ENCODE peak calls at places on chromosomes 2 and 18, in four cellular contexts. Y is HepG2, D is K562, G is GM12878. E is an unnamed sample.

GRCh38 chr2:65604246-65604645 is 171.8 kb upstream of the SPRED2 start:
- DNase-seq in D (no peak), Y (no peak), G (no peak), E (no peak)

GRCh38 chr2:220469201-220469600 is 841.8 kb downstream of the SLC4A3 start:
- DNase-seq in Y (no peak), D (no peak), G (no peak), E (no peak)

GRCh38 chr2:142323206-142323605 is 192.4 kb upstream of the LRP1B start:
- DNase-seq in D (no peak), G (no peak), Y (no peak), E (no peak)

GRCh38 chr18:70021498-70021897 is 73.8 kb upstream of the CD226 start:
- DNase-seq in G (no peak), D (no peak), Y (no peak), E (no peak)

GRCh38 chr2:226835420-226835795 is 446 bp upstream of the RHBDD1 start:
- DNase-seq in Y (no peak), G (no peak), D (peak), E (peak)

GRCh38 chr2:157312866-157313486 is 12.6 kb downstream of the ERMN start:
- DNase-seq in D (no peak), Y (no peak), G (no peak), E (no peak)

GRCh38 chr2:40554665-40555294 is 102.9 kb upstream of the SLC8A1 start:
- DNase-seq in Y (peak), G (peak), D (peak), E (peak)

GRCh38 chr2:240452471-240453256 is 17.2 kb downstream of the GPC1 start:
- DNase-seq in G (no peak), D (peak), Y (peak), E (peak)

GRCh38 chr2:119756837-119757236 is 2.9 kb upstream of the PTPN4 start:
- DNase-seq in G (no peak), D (peak), Y (peak), E (no peak)

GRCh38 chr18:58267493-58267892 is 223.5 kb downstream of the NEDD4L start:
- DNase-seq in D (no peak), G (no peak), Y (no peak), E (no peak)

GRCh38 chr2:54404270-54404669 is 51.9 kb upstream of the SPTBN1 start:
- DNase-seq in D (no peak), Y (no peak), G (no peak), E (no peak)

GRCh38 chr2:64354857-64355680 is 98.9 kb upstream of the LGALSL start:
- DNase-seq in G (no peak), D (peak), Y (no peak), E (no peak)

GRCh38 chr2:231570903-231571302 is 21.8 kb upstream of the TEX44 start:
- DNase-seq in D (peak), G (no peak), Y (no peak), E (no peak)

GRCh38 chr2:24850944-24851343 is 57.7 kb downstream of the CENPO start:
- DNase-seq in D (no peak), Y (no peak), G (no peak), E (no peak)

GRCh38 chr2:223026357-223027110 is 25.5 kb upstream of the KCNE4 start:
- DNase-seq in D (peak), Y (no peak), G (no peak), E (no peak)

GRCh38 chr2:71747573-71747972 is 294.2 kb downstream of the DYSF start:
- DNase-seq in G (no peak), Y (no peak), D (no peak), E (no peak)

GRCh38 chr2:134912406-134912805 is 6.2 kb upstream of the CCNT2 start:
- DNase-seq in Y (no peak), G (no peak), D (no peak), E (no peak)

GRCh38 chr2:201347154-201347553 is 10.0 kb downstream of the FLACC1 start:
- DNase-seq in Y (no peak), D (peak), G (no peak), E (no peak)

GRCh38 chr2:61789807-61790602 is 63.9 kb downstream of the FAM161A start:
- DNase-seq in Y (no peak), D (no peak), G (no peak), E (no peak)

GRCh38 chr18:7370812-7371211 is 139.9 kb downstream of the LRRC30 start:
- DNase-seq in Y (no peak), D (no peak), G (no peak), E (no peak)

GRCh38 chr2:85767803-85768665 is 14.2 kb downstream of the ATOH8 start:
- DNase-seq in D (no peak), G (no peak), Y (no peak), E (no peak)

GRCh38 chr18:57107141-57107832 is 39.6 kb upstream of the BOD1L2 start:
- DNase-seq in G (no peak), Y (peak), D (peak), E (no peak)

GRCh38 chr2:157420771-157421323 is 23.0 kb downstream of the CYTIP start:
- DNase-seq in G (no peak), D (no peak), Y (no peak), E (no peak)

GRCh38 chr2:167048829-167049228 is 160.5 kb downstream of the XIRP2 start:
- DNase-seq in Y (no peak), G (no peak), D (no peak), E (no peak)

GRCh38 chr18:23207191-23207955 is 72.1 kb downstream of the CABLES1 start:
- DNase-seq in D (peak), G (no peak), Y (peak), E (no peak)

GRCh38 chr2:98692090-98692991 is 38.6 kb downstream of the MGAT4A start:
- DNase-seq in Y (no peak), D (no peak), G (no peak), E (no peak)

GRCh38 chr2:161722547-161723503 is 98.6 kb downstream of the SLC4A10 start:
- DNase-seq in Y (no peak), G (no peak), D (no peak), E (no peak)

GRCh38 chr2:159617651-159618050 is 1.3 kb upstream of the BAZ2B start:
- DNase-seq in D (peak), Y (no peak), G (no peak), E (no peak)

GRCh38 chr2:9578475-9579235 is 23.0 kb upstream of the ADAM17 start:
- DNase-seq in D (no peak), Y (peak), G (no peak), E (no peak)

GRCh38 chr2:199804831-199805230 is 46.2 kb downstream of the FTCDNL1 start:
- DNase-seq in D (no peak), Y (no peak), G (no peak), E (no peak)
- TF ChIP-seq TCF7 in D (no peak), Y (no peak), G (no peak), E (no peak)

DNA sequence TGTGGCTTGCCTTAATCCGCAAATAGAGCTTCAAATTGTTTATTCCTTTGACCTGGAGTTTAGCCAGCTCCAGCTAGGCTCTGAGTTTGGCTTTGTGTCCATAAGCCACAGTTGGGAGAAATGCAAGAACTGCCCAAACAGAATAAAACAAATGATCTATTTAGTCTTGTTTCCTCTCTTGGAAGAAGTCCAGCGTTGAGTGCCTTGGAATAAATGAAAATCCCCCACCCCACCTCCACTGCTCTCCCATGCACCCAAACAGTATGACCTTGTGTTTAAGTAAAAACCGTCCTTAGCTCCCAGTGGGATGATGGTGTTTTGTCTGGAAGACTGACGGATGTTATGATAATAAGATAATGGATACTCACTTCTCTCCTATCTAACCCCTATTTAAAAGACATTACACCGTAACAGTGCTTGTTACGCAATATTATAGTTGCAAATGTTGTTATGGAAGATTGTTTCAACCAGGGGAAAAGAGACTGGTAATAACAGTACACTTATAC is 3.2 kb upstream of the SERPINE2 start:
- DNase-seq in Y (no peak), G (no peak), D (no peak), E (no peak)
- TF ChIP-seq ETV6 in Y (no peak), G (no peak), D (no peak), E (no peak)

GRCh38 chr2:21052044-21052443 is 8.2 kb upstream of the APOB start:
- DNase-seq in D (no peak), Y (peak), G (no peak), E (no peak)
- TF ChIP-seq TCF7 in D (no peak), Y (no peak), G (no peak), E (no peak)

GRCh38 chr2:12432985-12433640 is 283.6 kb upstream of the TRIB2 start:
- DNase-seq in D (no peak), Y (no peak), G (no peak), E (no peak)

GRCh38 chr2:12437144-12437543 is 279.6 kb upstream of the TRIB2 start:
- DNase-seq in D (no peak), G (no peak), Y (no peak), E (no peak)

GRCh38 chr2:12433641-12433990 is 283.1 kb upstream of the TRIB2 start:
- DNase-seq in Y (no peak), D (peak), G (no peak), E (no peak)

GRCh38 chr2:12434609-12435008 is 282.1 kb upstream of the TRIB2 start:
- DNase-seq in G (no peak), D (peak), Y (no peak), E (no peak)

GRCh38 chr2:12436483-12436882 is 280.3 kb upstream of the TRIB2 start:
- DNase-seq in D (no peak), G (no peak), Y (no peak), E (no peak)
- TF ChIP-seq ETV6 in D (no peak), G (no peak), Y (no peak), E (no peak)

GRCh38 chr2:132421198-132421780 is 4.7 kb downstream of the GPR39 start:
- DNase-seq in Y (no peak), G (no peak), D (no peak), E (no peak)
- TF ChIP-seq TCF7 in Y (no peak), G (no peak), D (no peak), E (no peak)

GRCh38 chr2:172968061-172968469 is 107.6 kb upstream of the MAP3K20 start:
- DNase-seq in Y (peak), G (no peak), D (no peak), E (no peak)

GRCh38 chr2:172969171-172969570 is 106.5 kb upstream of the MAP3K20 start:
- DNase-seq in D (no peak), G (no peak), Y (no peak), E (no peak)

GRCh38 chr2:172970660-172971059 is 105.0 kb upstream of the MAP3K20 start:
- DNase-seq in D (no peak), G (no peak), Y (no peak), E (no peak)

GRCh38 chr2:172967036-172967982 is 108.3 kb upstream of the MAP3K20 start:
- DNase-seq in D (no peak), Y (peak), G (no peak), E (no peak)

DNA sequence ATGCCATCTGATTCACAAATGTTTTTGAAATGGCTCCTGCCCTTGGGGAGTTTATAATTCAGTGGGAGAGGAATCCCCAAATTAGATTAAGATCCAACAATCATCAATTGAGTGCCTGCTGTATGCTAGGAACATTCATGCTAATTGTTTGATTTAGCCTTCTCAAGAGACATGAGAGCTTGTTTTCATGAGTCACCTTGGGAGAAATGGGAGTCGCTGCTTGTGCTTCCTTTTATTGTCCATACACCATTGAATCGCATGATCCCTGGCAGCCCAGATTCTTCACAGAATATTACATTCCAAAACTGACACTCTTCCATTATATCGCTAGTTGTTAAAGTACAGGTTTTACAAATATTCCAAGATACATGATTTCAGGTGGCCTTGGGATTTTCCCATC is 106.0 kb upstream of the MAP3K20 start:
- DNase-seq in G (no peak), Y (no peak), D (no peak), E (no peak)
- TF ChIP-seq ETV6 in G (no peak), Y (no peak), D (no peak), E (no peak)

DNA sequence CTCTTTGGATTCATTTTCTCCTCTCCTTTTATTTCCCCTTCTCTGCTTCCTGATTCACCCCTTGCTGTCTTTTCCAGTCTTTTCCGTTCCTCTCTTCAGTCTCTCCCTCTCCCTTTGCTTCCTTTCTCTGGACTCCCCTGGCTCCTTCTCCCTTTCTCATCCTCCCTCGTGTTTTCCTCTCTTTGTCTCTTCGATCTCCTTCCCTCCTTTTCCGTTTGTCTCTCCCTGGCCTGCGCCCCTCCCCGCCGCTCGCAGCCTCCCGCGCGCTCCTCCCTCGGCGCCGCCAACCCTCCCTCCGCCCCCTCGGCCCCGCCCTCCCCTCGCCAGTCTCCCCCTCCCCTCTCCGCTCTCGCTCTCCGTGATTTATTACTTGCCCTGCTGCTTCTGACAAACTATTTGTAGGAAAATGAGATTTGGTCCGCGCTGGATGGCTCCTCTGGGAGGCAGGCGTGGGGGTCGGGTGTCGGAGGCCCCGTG is 46.0 kb upstream of the PAX8 start:
- DNase-seq in D (peak), Y (no peak), G (no peak), E (peak)
- TF ChIP-seq TCF7 in D (no peak), Y (no peak), G (no peak), E (no peak)

GRCh38 chr2:16069933-16070647 is 129.7 kb downstream of the MYCN start:
- DNase-seq in D (no peak), G (no peak), Y (peak), E (no peak)
- TF ChIP-seq ETV6 in D (no peak), G (no peak), Y (peak), E (no peak)